ENCODE peak calls at places on chromosomes 12 and 14, in four cellular contexts. D, I, W and Q are unnamed samples. For H3K4me1, the result is how much of the 10 kb centered on the place peaks cover.

GRCh38 chr12:95646781-95647184 is 95.5 kb upstream of the USP44 start:
- DNase-seq in I (no peak), W (no peak), D (no peak), Q (no peak)

GRCh38 chr14:104333903-104334811 is 195.8 kb downstream of the KIF26A start:
- DNase-seq in I (no peak), W (no peak), D (no peak), Q (peak)

GRCh38 chr12:48925218-48925871 is at the start of gene FKBP11:
- DNase-seq in D (no peak), I (no peak), W (peak), Q (no peak)

GRCh38 chr14:104404922-104405321 is 174.6 kb upstream of the C14orf180 start:
- DNase-seq in W (no peak), D (no peak), I (no peak), Q (no peak)

GRCh38 chr14:59425322-59425945 is 39.7 kb downstream of the GPR135 start:
- DNase-seq in I (no peak), W (no peak), D (no peak), Q (no peak)

GRCh38 chr14:76510255-76510654 is 134.3 kb downstream of the ESRRB start:
- DNase-seq in I (no peak), D (no peak), W (no peak), Q (no peak)

GRCh38 chr12:115160290-115161108 is 476.5 kb upstream of the TBX3 start:
- DNase-seq in D (no peak), I (no peak), W (no peak), Q (no peak)

GRCh38 chr12:1435456-1435855 is 158.9 kb downstream of the FBXL14 start:
- DNase-seq in D (no peak), W (no peak), I (no peak), Q (no peak)

GRCh38 chr14:100778078-100778927 is 47.6 kb upstream of the MEG3 start:
- DNase-seq in D (no peak), I (no peak), W (no peak), Q (no peak)

GRCh38 chr14:100322138-100322957 is 791 bp upstream of the SLC25A47 start:
- DNase-seq in W (no peak), D (no peak), I (no peak), Q (no peak)

GRCh38 chr12:99026332-99027116 is 381.4 kb downstream of the APAF1 start:
- DNase-seq in I (no peak), W (no peak), D (no peak), Q (no peak)

GRCh38 chr12:50224026-50224692 is 57.0 kb upstream of the CERS5 start:
- DNase-seq in D (peak), W (no peak), I (no peak), Q (no peak)

GRCh38 chr12:18320036-18320617 is 58.8 kb downstream of the PIK3C2G start:
- DNase-seq in I (peak), W (no peak), D (no peak), Q (no peak)

GRCh38 chr12:54000105-54000773 is at the start of gene HOXC9:
- DNase-seq in I (no peak), D (no peak), W (no peak), Q (no peak)

GRCh38 chr12:88142610-88142991 is 494 bp downstream of the TMTC3 start:
- DNase-seq in D (peak), I (no peak), W (no peak), Q (no peak)

GRCh38 chr12:39603065-39603464 is 16.5 kb downstream of the ABCD2 start:
- DNase-seq in D (no peak), I (no peak), W (no peak), Q (no peak)

GRCh38 chr12:132761911-132762583 is 415 bp upstream of the ANKLE2 start:
- DNase-seq in I (peak), D (peak), W (peak), Q (peak)

GRCh38 chr12:46377678-46378077 is 5.1 kb upstream of the SLC38A2 start:
- DNase-seq in D (no peak), W (no peak), I (no peak), Q (no peak)

GRCh38 chr12:94186461-94187237 is 38.3 kb downstream of the PLXNC1 start:
- DNase-seq in D (no peak), I (peak), W (no peak), Q (no peak)

GRCh38 chr14:101075025-101075800 is 171.7 kb upstream of the RTL1 start:
- DNase-seq in I (no peak), D (no peak), W (no peak), Q (no peak)

GRCh38 chr14:85483037-85483436 is 46.9 kb upstream of the FLRT2 start:
- DNase-seq in D (no peak), I (no peak), W (no peak), Q (no peak)
- H3K27ac ChIP-seq in D (no peak), I (no peak), W (no peak), Q (no peak)

GRCh38 chr12:116241157-116241772 is 36.2 kb downstream of the MED13L start:
- DNase-seq in I (no peak), W (no peak), D (no peak), Q (no peak)

GRCh38 chr12:116244474-116245090 is 32.9 kb downstream of the MED13L start:
- DNase-seq in I (no peak), W (no peak), D (no peak), Q (no peak)

GRCh38 chr12:116245189-116245588 is 32.3 kb downstream of the MED13L start:
- DNase-seq in I (no peak), W (no peak), D (no peak), Q (no peak)

GRCh38 chr12:116244001-116244400 is 33.5 kb downstream of the MED13L start:
- DNase-seq in W (no peak), I (no peak), D (no peak), Q (no peak)

GRCh38 chr12:116242740-116243139 is 34.8 kb downstream of the MED13L start:
- DNase-seq in I (no peak), D (no peak), W (no peak), Q (no peak)
- H3K4me1 ChIP-seq in I (under half), D (half or more), W (under half), Q (under half)

GRCh38 chr12:15733136-15733535 is 56.1 kb downstream of the EPS8 start:
- DNase-seq in W (no peak), I (no peak), D (no peak), Q (no peak)

GRCh38 chr12:15728118-15728598 is 61.0 kb downstream of the EPS8 start:
- DNase-seq in D (no peak), I (no peak), W (no peak), Q (no peak)

GRCh38 chr12:15732341-15733061 is 56.7 kb downstream of the EPS8 start:
- DNase-seq in D (no peak), I (no peak), W (no peak), Q (no peak)

GRCh38 chr12:15729097-15729496 is 60.1 kb downstream of the EPS8 start:
- DNase-seq in D (no peak), W (no peak), I (no peak), Q (no peak)

DNA sequence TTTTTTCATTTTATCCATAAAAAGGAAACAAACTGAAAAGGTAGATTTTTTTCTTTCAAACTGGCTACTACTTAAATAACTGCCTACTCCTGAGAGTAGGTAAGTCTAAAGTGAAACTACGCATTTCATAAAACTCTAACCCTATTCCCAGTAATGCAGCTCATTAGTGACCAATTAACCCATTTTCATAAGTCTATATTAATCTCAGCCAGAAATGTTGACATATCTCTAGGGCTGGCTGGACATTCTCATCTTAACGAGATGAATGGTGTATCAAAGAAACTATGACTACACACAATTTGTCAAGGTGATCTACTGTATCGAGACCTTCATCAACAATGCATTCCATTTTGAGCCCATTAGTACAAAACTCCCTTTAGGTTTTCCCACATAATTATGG is 57.2 kb downstream of the EPS8 start:
- DNase-seq in W (no peak), I (no peak), D (no peak), Q (no peak)
- H3K27ac ChIP-seq in W (no peak), I (no peak), D (no peak), Q (no peak)

GRCh38 chr14:74568380-74568649 is 43.7 kb downstream of the LTBP2 start:
- DNase-seq in D (no peak), W (no peak), I (no peak), Q (no peak)
- H3K4me1 ChIP-seq in D (under half), W (under half), I (under half), Q (half or more)